ENCODE peak calls at places on chromosomes 2 and 18, in five cellular contexts. Y is neuronal stem cell, T is small intestine, Q is stomach, J is lung. N is an unnamed sample.

GRCh38 chr2:209937893-209938292 is 64.5 kb upstream of the RPE start:
- DNase-seq in Y (no peak), T (no peak), Q (no peak), J (no peak), N (no peak)

GRCh38 chr2:166068981-166069380 is 58.8 kb downstream of the SCN1A start:
- DNase-seq in Y (no peak), T (no peak), Q (no peak), J (no peak), N (no peak)

GRCh38 chr2:128710770-128711169 is 392.1 kb upstream of the HS6ST1 start:
- DNase-seq in Y (no peak), T (no peak), Q (no peak), J (no peak), N (no peak)

GRCh38 chr18:79554945-79555645 is 124.5 kb upstream of the CTDP1 start:
- DNase-seq in Y (no peak), T (no peak), Q (no peak), J (no peak), N (no peak)

GRCh38 chr2:218517434-218518206 is 50.5 kb downstream of the USP37 start:
- DNase-seq in Y (no peak), T (no peak), Q (no peak), J (no peak), N (no peak)

GRCh38 chr2:974054-974453 is 23.4 kb downstream of the SNTG2 start:
- DNase-seq in Y (no peak), T (peak), Q (no peak), J (no peak), N (no peak)

GRCh38 chr2:111198701-111199100 is 78.0 kb downstream of the BCL2L11 start:
- DNase-seq in Y (no peak), T (no peak), Q (no peak), J (peak), N (peak)

GRCh38 chr2:140654565-140654964 is 1476.3 kb downstream of the LRP1B start:
- DNase-seq in Y (no peak), T (no peak), Q (no peak), J (no peak), N (no peak)

GRCh38 chr18:78683191-78684010 is 296.2 kb upstream of the SALL3 start:
- DNase-seq in Y (no peak), T (no peak), Q (peak), J (no peak), N (no peak)

GRCh38 chr18:36411745-36412168 is 114.2 kb downstream of the FHOD3 start:
- DNase-seq in Y (peak), T (no peak), Q (no peak), J (no peak), N (no peak)

GRCh38 chr2:237692601-237693079 is 65.3 kb downstream of the LRRFIP1 start:
- DNase-seq in Y (no peak), T (peak), Q (no peak), J (peak), N (no peak)

GRCh38 chr2:23555944-23556343 is 171.0 kb downstream of the KLHL29 start:
- DNase-seq in Y (no peak), T (no peak), Q (no peak), J (no peak), N (no peak)

GRCh38 chr2:29269095-29270090 is 154.2 kb downstream of the CLIP4 start:
- DNase-seq in Y (no peak), T (no peak), Q (no peak), J (no peak), N (no peak)

GRCh38 chr2:212539145-212539880 is 711 bp upstream of the ERBB4 start:
- DNase-seq in Y (peak), T (no peak), Q (peak), J (peak), N (no peak)

GRCh38 chr2:191245046-191245868 is at the start of gene MYO1B:
- DNase-seq in Y (peak), T (peak), Q (peak), J (peak), N (no peak)

GRCh38 chr2:101003278-101003775 is 1.2 kb downstream of the RPL31 start:
- DNase-seq in Y (no peak), T (peak), Q (no peak), J (no peak), N (no peak)

GRCh38 chr2:39860538-39860937 is 81.5 kb upstream of the THUMPD2 start:
- DNase-seq in Y (no peak), T (no peak), Q (no peak), J (no peak), N (no peak)

GRCh38 chr2:45300026-45300750 is 290.9 kb upstream of the SIX2 start:
- DNase-seq in Y (no peak), T (peak), Q (peak), J (no peak), N (no peak)

GRCh38 chr2:64708834-64709233 is 55.1 kb upstream of the SERTAD2 start:
- DNase-seq in Y (no peak), T (no peak), Q (no peak), J (no peak), N (no peak)

GRCh38 chr18:78246588-78246987 is 733.0 kb upstream of the SALL3 start:
- DNase-seq in Y (no peak), T (no peak), Q (no peak), J (no peak), N (no peak)

GRCh38 chr2:75493230-75493629 is 67.5 kb downstream of the EVA1A start:
- DNase-seq in Y (no peak), T (no peak), Q (no peak), J (no peak), N (no peak)

GRCh38 chr2:11676640-11677039 is 6.6 kb upstream of the NTSR2 start:
- DNase-seq in Y (no peak), T (no peak), Q (no peak), J (no peak), N (no peak)

GRCh38 chr18:14971461-14972185 is 223.7 kb downstream of the ANKRD30B start:
- DNase-seq in Y (no peak), T (no peak), Q (no peak), J (no peak), N (no peak)

GRCh38 chr2:200578778-200579177 is 7.0 kb upstream of the AOX1 start:
- DNase-seq in Y (no peak), T (peak), Q (no peak), J (no peak), N (no peak)

GRCh38 chr2:239283288-239283945 is 117.4 kb downstream of the HDAC4 start:
- DNase-seq in Y (no peak), T (no peak), Q (no peak), J (no peak), N (no peak)

GRCh38 chr2:109126501-109126860 is 2.5 kb upstream of the SH3RF3 start:
- DNase-seq in Y (no peak), T (no peak), Q (no peak), J (no peak), N (no peak)

GRCh38 chr2:172864182-172864581 is 128.5 kb downstream of the RAPGEF4 start:
- DNase-seq in Y (peak), T (peak), Q (peak), J (peak), N (no peak)

GRCh38 chr2:192978317-192978874 is 783.7 kb upstream of the TMEFF2 start:
- DNase-seq in Y (no peak), T (no peak), Q (no peak), J (no peak), N (no peak)

GRCh38 chr2:216492951-216493685 is 5.5 kb upstream of the RPL37A start:
- DNase-seq in Y (no peak), T (no peak), Q (no peak), J (no peak), N (no peak)

GRCh38 chr2:18527822-18528221 is 32.6 kb downstream of the RDH14 start:
- DNase-seq in Y (no peak), T (no peak), Q (no peak), J (no peak), N (no peak)

GRCh38 chr2:231795525-231796327 is 9.5 kb downstream of the COPS7B start:
- DNase-seq in Y (no peak), T (peak), Q (peak), J (no peak), N (no peak)

GRCh38 chr18:42363446-42363845 is 408.4 kb downstream of the PIK3C3 start:
- DNase-seq in Y (no peak), T (no peak), Q (no peak), J (no peak), N (no peak)

GRCh38 chr2:11647834-11648600 is 22.0 kb downstream of the NTSR2 start:
- DNase-seq in Y (no peak), T (no peak), Q (no peak), J (no peak), N (no peak)

GRCh38 chr2:231300020-231300721 is 95.3 kb upstream of the B3GNT7 start:
- DNase-seq in Y (no peak), T (no peak), Q (peak), J (peak), N (no peak)

DNA sequence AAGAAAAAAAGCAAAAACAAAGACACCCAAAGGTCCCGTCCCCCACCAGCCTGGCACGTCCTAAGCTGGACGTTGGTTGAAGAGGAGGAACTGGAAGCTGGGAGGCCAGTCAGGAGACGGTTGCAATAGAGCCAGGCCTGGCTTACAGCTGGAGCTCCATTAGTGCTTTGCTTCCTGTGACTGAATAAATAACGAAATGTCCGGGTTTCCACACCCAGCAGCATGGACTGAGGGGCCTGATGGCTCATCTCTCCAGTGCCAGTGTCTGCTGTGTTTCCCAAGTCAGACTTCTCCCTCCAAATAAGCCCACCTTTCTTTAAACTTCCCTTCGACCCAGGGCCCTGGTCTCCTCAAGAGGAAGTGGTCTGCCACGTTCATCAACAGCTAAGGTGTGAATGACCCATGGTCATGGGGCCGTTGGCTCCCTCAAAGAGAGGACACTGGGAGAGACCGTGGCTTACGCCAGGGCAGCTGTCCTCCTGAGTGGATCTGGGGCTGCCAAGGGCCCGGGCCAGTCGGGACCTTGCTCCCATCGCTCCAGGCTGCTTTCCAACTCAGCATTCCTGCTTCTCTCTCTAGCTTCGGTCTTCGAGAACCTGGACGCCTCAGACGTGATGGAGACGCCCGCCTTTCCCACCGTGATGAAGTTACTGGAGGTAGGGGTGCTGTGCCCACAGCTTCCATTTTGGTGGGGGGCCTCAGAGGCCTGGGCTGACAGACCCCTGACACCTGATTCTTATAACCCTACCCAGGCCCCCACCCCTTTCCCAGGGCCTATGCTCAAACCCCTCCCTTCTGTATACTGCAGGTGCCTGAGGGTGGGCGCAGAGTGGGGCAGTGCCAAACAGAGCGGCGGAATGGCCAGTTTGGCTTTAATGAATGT is 44.9 kb downstream of the MYO7B start:
- DNase-seq in Y (no peak), T (no peak), Q (peak), J (no peak), N (no peak)
- H3K27ac ChIP-seq in Y (no peak), T (no peak), Q (no peak), J (no peak), N (no peak)

GRCh38 chr2:241629762-241630435 is 7.1 kb downstream of the THAP4 start:
- DNase-seq in Y (no peak), T (no peak), Q (no peak), J (no peak), N (no peak)
- H3K27ac ChIP-seq in Y (no peak), T (no peak), Q (no peak), J (no peak), N (no peak)

GRCh38 chr2:38076250-38076709 is 329 bp upstream of the CYP1B1 start:
- DNase-seq in Y (peak), T (peak), Q (peak), J (peak), N (no peak)
- H3K27ac ChIP-seq in Y (no peak), T (peak), Q (peak), J (peak), N (peak)

DNA sequence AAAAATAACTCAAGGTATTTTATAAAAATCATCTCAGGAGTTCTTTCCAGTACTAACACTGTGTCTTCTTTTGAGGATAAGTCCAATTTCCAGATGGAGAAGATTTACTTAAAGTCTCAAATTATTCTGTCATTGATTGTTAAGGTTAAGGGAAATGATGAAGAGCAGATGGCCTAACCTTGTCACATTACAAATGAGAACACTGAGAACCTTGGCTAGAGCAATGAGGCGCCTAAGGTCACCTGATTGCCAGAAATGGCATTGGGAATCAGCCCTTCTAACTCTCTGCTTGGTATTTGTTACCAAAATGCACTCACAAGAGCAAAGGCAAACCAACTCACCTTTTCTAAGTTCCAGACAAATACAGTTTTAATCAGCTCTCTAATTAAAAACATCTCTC is 835.1 kb downstream of the RNF144A start:
- DNase-seq in Y (no peak), T (no peak), Q (no peak), J (no peak), N (no peak)
- H3K27ac ChIP-seq in Y (no peak), T (no peak), Q (no peak), J (no peak), N (no peak)

DNA sequence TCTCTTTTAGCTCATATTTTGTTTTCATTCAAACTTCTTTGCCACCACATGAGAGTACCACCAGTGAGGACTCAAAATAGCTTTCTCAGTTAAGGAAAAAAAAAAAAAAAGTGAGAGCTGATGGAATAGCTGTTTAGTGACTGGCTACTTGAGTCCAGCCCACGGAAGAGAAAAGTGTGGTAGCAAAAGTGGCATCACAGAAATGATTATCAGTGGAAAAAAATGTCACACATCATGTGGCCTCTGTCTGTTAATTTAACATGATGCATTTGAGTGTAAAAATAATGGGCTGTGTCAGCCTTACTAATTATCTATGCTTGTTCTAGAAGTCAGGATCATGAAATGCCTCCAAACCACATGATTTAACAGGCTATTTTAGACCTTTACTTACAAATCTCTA is 132.5 kb downstream of the UBE2E3 start:
- DNase-seq in Y (no peak), T (no peak), Q (no peak), J (no peak), N (no peak)
- H3K27ac ChIP-seq in Y (no peak), T (no peak), Q (no peak), J (no peak), N (no peak)

GRCh38 chr2:98459776-98460175 is 15.1 kb downstream of the INPP4A start:
- DNase-seq in Y (no peak), T (no peak), Q (peak), J (no peak), N (peak)
- H3K27ac ChIP-seq in Y (no peak), T (peak), Q (no peak), J (no peak), N (peak)

N was measured in vagina.